ENCODE peak calls at places on chromosomes 11 and 22, in seven cellular contexts. D, Z, C, N, K, S and P are unnamed samples.

GRCh38 chr11:44246726-44247125 is 63.2 kb downstream of the ALX4 start:
- DNase-seq in N (no peak), S (no peak), D (no peak), K (no peak), Z (no peak), C (no peak), P (no peak)

GRCh38 chr11:34160049-34160721 is 54.8 kb downstream of the NAT10 start:
- DNase-seq in Z (no peak), D (no peak), N (no peak), C (no peak), K (no peak), S (no peak), P (no peak)

GRCh38 chr11:66315921-66316811 is 678 bp downstream of the CD248 start:
- DNase-seq in Z (no peak), S (no peak), D (no peak), K (no peak), C (no peak), N (no peak), P (no peak)

GRCh38 chr22:22070371-22070824 is 87.8 kb upstream of the TOP3B start:
- DNase-seq in D (no peak), K (no peak), Z (no peak), N (no peak), C (no peak), S (no peak), P (no peak)

GRCh38 chr22:40535189-40535512 is 101.4 kb downstream of the MRTFA start:
- DNase-seq in N (no peak), K (no peak), D (no peak), C (no peak), S (no peak), Z (no peak), P (no peak)

GRCh38 chr11:38392176-38392575 is 1794.1 kb upstream of the RAG2 start:
- DNase-seq in C (no peak), Z (no peak), D (no peak), N (no peak), S (no peak), K (no peak), P (no peak)

GRCh38 chr11:127013550-127013949 is 13.0 kb upstream of the KIRREL3 start:
- DNase-seq in C (no peak), S (no peak), N (no peak), Z (no peak), K (no peak), D (no peak), P (no peak)

GRCh38 chr11:93063101-93063500 is 93.7 kb downstream of the MTNR1B start:
- DNase-seq in Z (no peak), D (no peak), K (no peak), N (no peak), S (no peak), C (no peak), P (no peak)

GRCh38 chr11:61967924-61968757 is 707 bp upstream of the FTH1 start:
- DNase-seq in D (peak; percentile 65), C (peak; percentile 48), S (peak; percentile 31), K (no peak), N (peak; percentile 76), Z (no peak), P (peak; percentile 74)

GRCh38 chr11:36412781-36413383 is 97.2 kb downstream of the TRAF6 start:
- DNase-seq in D (no peak), Z (no peak), K (no peak), N (no peak), C (no peak), S (no peak), P (no peak)

GRCh38 chr11:64879226-64879900 is 942 bp upstream of the EHD1 start:
- DNase-seq in K (no peak), D (peak; percentile 33), Z (no peak), S (no peak), N (no peak), C (no peak), P (no peak)

GRCh38 chr11:27464155-27464759 is 8.3 kb downstream of the LGR4 start:
- DNase-seq in D (no peak), S (no peak), C (no peak), Z (no peak), K (peak; percentile 70), N (no peak), P (no peak)

GRCh38 chr11:31806944-31807790 is 4.0 kb downstream of the PAX6 start:
- DNase-seq in Z (no peak), C (no peak), S (no peak), N (no peak), D (no peak), K (no peak), P (no peak)

GRCh38 chr11:67256477-67256876 is 9.8 kb upstream of the GRK2 start:
- DNase-seq in N (peak; percentile 46), D (no peak), K (no peak), Z (no peak), S (no peak), C (no peak), P (no peak)

GRCh38 chr11:70736461-70736860 is 338.1 kb downstream of the CTTN start:
- DNase-seq in S (no peak), C (no peak), D (no peak), Z (no peak), N (no peak), K (no peak), P (peak; percentile 40)

GRCh38 chr11:133946018-133946417 is 10.8 kb downstream of the IGSF9B start:
- DNase-seq in Z (no peak), D (no peak), S (no peak), C (no peak), K (no peak), N (no peak), P (no peak)
- H3K27me3 ChIP-seq in Z (no peaks in the 10 kb centered on the region), D (no peaks in the 10 kb centered on the region), S (peaks cover 5% of the 10 kb centered on the region), C (no peaks in the 10 kb centered on the region), K (no peaks in the 10 kb centered on the region), N (no peaks in the 10 kb centered on the region), P (no peaks in the 10 kb centered on the region)

DNA sequence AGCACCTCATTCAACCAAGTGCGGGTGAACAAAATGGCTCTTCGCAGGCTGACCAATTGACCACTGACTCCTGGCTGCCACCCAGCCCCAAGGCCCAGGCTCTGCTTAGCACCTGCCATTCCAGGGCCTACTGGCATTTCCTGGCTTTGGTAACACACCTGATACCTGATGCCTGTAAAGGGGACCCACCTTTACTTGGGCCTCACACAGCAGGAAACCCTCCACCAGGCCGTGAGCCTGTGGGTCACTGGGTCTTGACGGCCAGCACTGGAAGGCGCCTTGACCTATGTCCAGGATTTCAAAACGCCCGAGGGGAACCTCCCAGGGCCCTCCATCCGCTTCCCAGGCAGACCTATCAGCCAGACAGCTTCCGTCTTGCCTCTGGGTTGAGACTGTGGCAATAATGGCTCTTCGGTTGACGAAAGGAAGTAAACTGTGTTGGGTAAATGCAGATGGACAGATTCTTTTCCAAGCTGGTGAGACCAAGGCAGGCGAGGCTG is 16.8 kb upstream of the TMEM184B start:
- DNase-seq in Z (no peak), K (no peak), C (no peak), S (no peak), N (no peak), D (no peak), P (no peak)
- TF ChIP-seq POLR2A in Z (no peak), K (no peak), C (no peak), S (no peak), N (no peak), D (no peak), P (no peak)

DNA sequence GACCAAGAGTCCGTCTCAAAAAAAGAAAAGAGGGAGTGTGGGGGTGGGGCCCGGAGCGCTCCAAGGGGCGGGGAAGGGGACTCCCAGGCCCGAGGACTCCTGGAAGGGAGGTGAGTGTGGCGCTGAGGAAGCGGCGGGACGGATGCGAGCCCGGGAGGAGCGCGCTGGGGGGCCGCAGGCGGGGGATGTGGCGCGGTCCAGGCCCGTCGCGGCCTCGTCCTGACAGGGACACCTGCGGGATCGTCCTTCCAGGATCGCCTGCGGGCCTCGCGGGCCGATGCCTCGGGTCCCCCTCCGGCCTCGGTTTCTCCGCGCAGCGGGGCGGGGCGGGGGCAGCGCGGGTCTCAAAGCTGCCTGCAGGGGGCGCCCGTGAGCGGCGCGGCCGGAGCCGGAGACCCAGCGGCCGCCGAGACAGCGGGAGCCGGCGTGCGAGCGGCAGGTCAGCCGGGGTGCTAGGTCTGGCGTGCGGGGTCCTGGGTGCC is 3.8 kb upstream of the ADORA2A start:
- DNase-seq in N (peak; percentile 72), S (peak; percentile 85), C (peak; percentile 55), D (peak; percentile 56), Z (no peak), K (peak; percentile 42), P (peak; percentile 75)
- H3K4me3 ChIP-seq in N (peak overlapping the region; percentile 55), S (peak overlapping the region; percentile 42), C (peak overlapping the region; percentile 68), D (peak overlapping the region; percentile 54), Z (peak overlapping the region; percentile 49), K (no peak overlapping the region), P (peak overlapping the region; percentile 59)

DNA sequence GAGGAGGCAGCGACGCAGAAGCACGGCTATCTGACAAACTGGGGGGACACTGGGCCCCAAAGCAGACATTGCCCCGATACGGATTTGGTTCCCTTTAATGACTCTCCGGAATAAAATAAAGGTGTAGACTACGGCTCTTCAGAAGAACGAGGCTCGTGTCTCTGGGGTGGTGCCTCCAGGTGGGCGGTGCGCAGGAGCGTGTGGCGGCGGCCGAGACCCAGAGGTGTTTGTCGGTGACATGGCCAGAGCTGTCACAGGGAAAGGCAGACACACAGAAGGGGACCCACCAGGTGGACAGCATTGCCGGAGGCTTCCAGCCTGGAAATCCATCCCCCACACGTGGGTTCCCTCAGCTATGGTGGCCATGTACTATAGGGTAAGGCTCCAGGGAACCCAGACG is 366.0 kb downstream of the BRD1 start:
- DNase-seq in K (no peak), N (no peak), Z (no peak), D (no peak), S (no peak), C (no peak), P (no peak)
- H3K27me3 ChIP-seq in K (no peaks in the 10 kb centered on the region), N (no peaks in the 10 kb centered on the region), Z (peaks cover 13% of the 10 kb centered on the region), D (peaks cover 4% of the 10 kb centered on the region), S (no peaks in the 10 kb centered on the region), C (no peaks in the 10 kb centered on the region), P (no peaks in the 10 kb centered on the region)